ENCODE peak calls at places on chromosome 1, in ten cellular contexts. One of them, this sample, is unnamed.
A peak's percentile ranks its signal among the peaks of the same experiment; 100 is the strongest.

GRCh38 chr1:151881479-151881878 is 27.8 kb downstream of the THEM4 start:
- DNase-seq in left ventricle myocardium inferior: no peak
- DNase-seq in prostate gland: no peak
- DNase-seq in stomach: no peak
- DNase-seq in neural progenitor cell: no peak
- DNase-seq in GM23248: no peak
- DNase-seq in right lobe of liver: no peak
- DNase-seq in iPS DF 6.9: no peak
- DNase-seq in AG04450: no peak
- DNase-seq in CD4-positive, CD25-positive, alpha-beta regulatory T cell: no peak
- DNase-seq in this sample: no peak

GRCh38 chr1:231691618-231692259 is 65.1 kb downstream of the DISC1 start:
- DNase-seq in left ventricle myocardium inferior: peak; percentile 38
- DNase-seq in prostate gland: no peak
- DNase-seq in stomach: no peak
- DNase-seq in neural progenitor cell: peak; percentile 64
- DNase-seq in GM23248: no peak
- DNase-seq in right lobe of liver: no peak
- DNase-seq in iPS DF 6.9: peak; percentile 22
- DNase-seq in AG04450: no peak
- DNase-seq in CD4-positive, CD25-positive, alpha-beta regulatory T cell: no peak
- DNase-seq in this sample: no peak

GRCh38 chr1:153509729-153510354 is 25.9 kb downstream of the S100A6 start:
- DNase-seq in left ventricle myocardium inferior: no peak
- DNase-seq in prostate gland: no peak
- DNase-seq in stomach: peak; percentile 55
- DNase-seq in neural progenitor cell: peak; percentile 60
- DNase-seq in GM23248: peak; percentile 40
- DNase-seq in right lobe of liver: no peak
- DNase-seq in iPS DF 6.9: no peak
- DNase-seq in AG04450: no peak
- DNase-seq in CD4-positive, CD25-positive, alpha-beta regulatory T cell: peak; percentile 50
- DNase-seq in this sample: no peak

GRCh38 chr1:41811978-41812852 is 106.5 kb downstream of the HIVEP3 start:
- DNase-seq in left ventricle myocardium inferior: peak; percentile 63
- DNase-seq in prostate gland: peak; percentile 42
- DNase-seq in stomach: peak; percentile 70
- DNase-seq in neural progenitor cell: peak; percentile 79
- DNase-seq in GM23248: peak; percentile 88
- DNase-seq in right lobe of liver: no peak
- DNase-seq in iPS DF 6.9: peak; percentile 68
- DNase-seq in AG04450: peak; percentile 71
- DNase-seq in CD4-positive, CD25-positive, alpha-beta regulatory T cell: peak; percentile 40
- DNase-seq in this sample: peak; percentile 52

GRCh38 chr1:116916533-116917460 is 7.1 kb downstream of the PTGFRN start:
- DNase-seq in left ventricle myocardium inferior: no peak
- DNase-seq in prostate gland: no peak
- DNase-seq in stomach: no peak
- DNase-seq in neural progenitor cell: no peak
- DNase-seq in GM23248: no peak
- DNase-seq in right lobe of liver: no peak
- DNase-seq in iPS DF 6.9: no peak
- DNase-seq in AG04450: no peak
- DNase-seq in CD4-positive, CD25-positive, alpha-beta regulatory T cell: no peak
- DNase-seq in this sample: no peak

GRCh38 chr1:2290595-2291510 is 62.7 kb downstream of the SKI start:
- DNase-seq in left ventricle myocardium inferior: peak; percentile 85
- DNase-seq in prostate gland: peak; percentile 77
- DNase-seq in stomach: peak; percentile 74
- DNase-seq in neural progenitor cell: no peak
- DNase-seq in GM23248: peak; percentile 99
- DNase-seq in right lobe of liver: peak; percentile 70
- DNase-seq in iPS DF 6.9: no peak
- DNase-seq in AG04450: peak; percentile 92
- DNase-seq in CD4-positive, CD25-positive, alpha-beta regulatory T cell: peak; percentile 69
- DNase-seq in this sample: no peak

GRCh38 chr1:67372136-67372535 is 58.1 kb downstream of the SERBP1 start:
- DNase-seq in left ventricle myocardium inferior: no peak
- DNase-seq in prostate gland: no peak
- DNase-seq in stomach: no peak
- DNase-seq in neural progenitor cell: no peak
- DNase-seq in GM23248: peak; percentile 15
- DNase-seq in right lobe of liver: no peak
- DNase-seq in iPS DF 6.9: no peak
- DNase-seq in AG04450: no peak
- DNase-seq in CD4-positive, CD25-positive, alpha-beta regulatory T cell: no peak
- DNase-seq in this sample: no peak

GRCh38 chr1:48931571-48932251 is 155.0 kb upstream of the BEND5 start:
- DNase-seq in left ventricle myocardium inferior: no peak
- DNase-seq in prostate gland: peak; percentile 64
- DNase-seq in stomach: peak; percentile 55
- DNase-seq in neural progenitor cell: no peak
- DNase-seq in GM23248: peak; percentile 68
- DNase-seq in right lobe of liver: no peak
- DNase-seq in iPS DF 6.9: no peak
- DNase-seq in AG04450: no peak
- DNase-seq in CD4-positive, CD25-positive, alpha-beta regulatory T cell: no peak
- DNase-seq in this sample: no peak

DNA sequence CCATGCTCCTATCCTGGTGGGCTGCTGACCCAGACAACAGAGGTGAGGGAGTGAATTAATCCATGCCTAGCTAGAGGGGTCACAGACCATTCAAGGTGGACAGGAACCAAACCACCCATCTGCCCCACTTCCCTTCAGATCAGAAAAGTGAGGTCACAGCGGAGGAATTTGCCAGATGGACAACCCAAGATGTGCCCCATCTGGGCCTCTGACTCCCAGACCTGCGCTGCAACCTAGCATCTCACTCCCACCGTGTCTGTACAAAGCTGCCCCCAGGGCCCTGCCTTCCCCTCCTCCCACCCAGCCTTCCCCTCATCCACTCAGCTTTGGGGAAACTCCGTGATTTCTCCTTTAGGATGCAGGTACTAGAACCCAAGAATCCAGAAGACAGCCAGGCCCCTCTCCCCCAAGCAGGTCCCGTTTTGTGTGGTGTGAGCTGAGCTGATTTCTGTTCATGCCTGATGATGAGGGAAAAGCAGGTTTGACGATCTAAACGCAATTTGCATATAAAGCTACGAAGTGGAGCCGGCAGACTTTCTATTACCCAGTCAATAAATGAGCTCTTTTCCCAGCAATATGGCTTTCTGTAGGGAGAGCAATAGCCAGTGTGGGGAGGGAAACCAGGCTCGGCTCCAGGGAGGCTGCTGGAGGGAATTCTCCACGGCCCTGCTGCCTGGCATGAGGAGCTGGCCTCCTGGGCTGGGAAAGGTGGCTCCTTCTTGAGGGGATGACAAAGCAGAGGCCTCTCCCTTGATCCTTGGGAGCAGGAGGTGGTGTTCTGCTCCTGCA is 140.9 kb upstream of the AJAP1 start:
- DNase-seq in left ventricle myocardium inferior: no peak
- DNase-seq in prostate gland: no peak
- DNase-seq in stomach: no peak
- DNase-seq in neural progenitor cell: no peak
- DNase-seq in GM23248: no peak
- DNase-seq in right lobe of liver: no peak
- DNase-seq in iPS DF 6.9: no peak
- DNase-seq in AG04450: no peak
- DNase-seq in CD4-positive, CD25-positive, alpha-beta regulatory T cell: no peak
- DNase-seq in this sample: no peak
- H3K27me3 ChIP-seq in left ventricle myocardium inferior: no peaks in the 10 kb centered on the region
- H3K27me3 ChIP-seq in prostate gland: no peaks in the 10 kb centered on the region
- H3K27me3 ChIP-seq in stomach: peaks cover 9% of the 10 kb centered on the region
- H3K27me3 ChIP-seq in neural progenitor cell: no peaks in the 10 kb centered on the region
- H3K27me3 ChIP-seq in GM23248: no peaks in the 10 kb centered on the region
- H3K27me3 ChIP-seq in right lobe of liver: no peaks in the 10 kb centered on the region
- H3K27me3 ChIP-seq in iPS DF 6.9: no peaks in the 10 kb centered on the region
- H3K27me3 ChIP-seq in AG04450: no peaks in the 10 kb centered on the region
- H3K27me3 ChIP-seq in CD4-positive, CD25-positive, alpha-beta regulatory T cell: no peaks in the 10 kb centered on the region
- H3K27me3 ChIP-seq in this sample: no peaks in the 10 kb centered on the region

GRCh38 chr1:184034761-184035379 is 2.7 kb downstream of the COLGALT2 start:
- DNase-seq in left ventricle myocardium inferior: no peak
- DNase-seq in prostate gland: no peak
- DNase-seq in stomach: no peak
- DNase-seq in neural progenitor cell: no peak
- DNase-seq in GM23248: no peak
- DNase-seq in right lobe of liver: no peak
- DNase-seq in iPS DF 6.9: no peak
- DNase-seq in AG04450: no peak
- DNase-seq in CD4-positive, CD25-positive, alpha-beta regulatory T cell: no peak
- DNase-seq in this sample: no peak

GRCh38 chr1:184032306-184033135 is 5.0 kb downstream of the COLGALT2 start:
- DNase-seq in left ventricle myocardium inferior: no peak
- DNase-seq in prostate gland: no peak
- DNase-seq in stomach: no peak
- DNase-seq in neural progenitor cell: no peak
- DNase-seq in GM23248: no peak
- DNase-seq in right lobe of liver: no peak
- DNase-seq in iPS DF 6.9: no peak
- DNase-seq in AG04450: no peak
- DNase-seq in CD4-positive, CD25-positive, alpha-beta regulatory T cell: no peak
- DNase-seq in this sample: no peak

GRCh38 chr1:184035719-184036516 is 1.6 kb downstream of the COLGALT2 start:
- DNase-seq in left ventricle myocardium inferior: no peak
- DNase-seq in prostate gland: peak; percentile 20
- DNase-seq in stomach: no peak
- DNase-seq in neural progenitor cell: no peak
- DNase-seq in GM23248: peak; percentile 28
- DNase-seq in right lobe of liver: peak; percentile 19
- DNase-seq in iPS DF 6.9: no peak
- DNase-seq in AG04450: no peak
- DNase-seq in CD4-positive, CD25-positive, alpha-beta regulatory T cell: no peak
- DNase-seq in this sample: no peak

GRCh38 chr1:184033136-184033469 is 4.4 kb downstream of the COLGALT2 start:
- DNase-seq in left ventricle myocardium inferior: no peak
- DNase-seq in prostate gland: no peak
- DNase-seq in stomach: no peak
- DNase-seq in neural progenitor cell: no peak
- DNase-seq in GM23248: no peak
- DNase-seq in right lobe of liver: no peak
- DNase-seq in iPS DF 6.9: no peak
- DNase-seq in AG04450: no peak
- DNase-seq in CD4-positive, CD25-positive, alpha-beta regulatory T cell: no peak
- DNase-seq in this sample: no peak

GRCh38 chr1:184033711-184034167 is 3.8 kb downstream of the COLGALT2 start:
- DNase-seq in left ventricle myocardium inferior: no peak
- DNase-seq in prostate gland: no peak
- DNase-seq in stomach: no peak
- DNase-seq in neural progenitor cell: no peak
- DNase-seq in GM23248: peak; percentile 67
- DNase-seq in right lobe of liver: no peak
- DNase-seq in iPS DF 6.9: no peak
- DNase-seq in AG04450: no peak
- DNase-seq in CD4-positive, CD25-positive, alpha-beta regulatory T cell: no peak
- DNase-seq in this sample: no peak
- H3K27ac ChIP-seq in left ventricle myocardium inferior: peak overlapping the region; percentile 82
- H3K27ac ChIP-seq in prostate gland: no peak overlapping the region
- H3K27ac ChIP-seq in stomach: no peak overlapping the region
- H3K27ac ChIP-seq in neural progenitor cell: no peak overlapping the region
- H3K27ac ChIP-seq in GM23248: peak overlapping the region; percentile 0
- H3K27ac ChIP-seq in right lobe of liver: no peak overlapping the region
- H3K27ac ChIP-seq in iPS DF 6.9: no peak overlapping the region
- H3K27ac ChIP-seq in AG04450: no peak overlapping the region
- H3K27ac ChIP-seq in CD4-positive, CD25-positive, alpha-beta regulatory T cell: no peak overlapping the region
- H3K27ac ChIP-seq in this sample: no peak overlapping the region

GRCh38 chr1:38780133-38780532 is 79.4 kb downstream of the RRAGC start:
- DNase-seq in left ventricle myocardium inferior: no peak
- DNase-seq in prostate gland: no peak
- DNase-seq in stomach: no peak
- DNase-seq in neural progenitor cell: no peak
- DNase-seq in GM23248: no peak
- DNase-seq in right lobe of liver: no peak
- DNase-seq in iPS DF 6.9: no peak
- DNase-seq in AG04450: no peak
- DNase-seq in CD4-positive, CD25-positive, alpha-beta regulatory T cell: no peak
- DNase-seq in this sample: no peak

GRCh38 chr1:38784452-38785284 is 74.9 kb downstream of the RRAGC start:
- DNase-seq in left ventricle myocardium inferior: no peak
- DNase-seq in prostate gland: no peak
- DNase-seq in stomach: no peak
- DNase-seq in neural progenitor cell: no peak
- DNase-seq in GM23248: no peak
- DNase-seq in right lobe of liver: no peak
- DNase-seq in iPS DF 6.9: no peak
- DNase-seq in AG04450: no peak
- DNase-seq in CD4-positive, CD25-positive, alpha-beta regulatory T cell: no peak
- DNase-seq in this sample: no peak

GRCh38 chr1:38779491-38779890 is 80.1 kb downstream of the RRAGC start:
- DNase-seq in left ventricle myocardium inferior: no peak
- DNase-seq in prostate gland: no peak
- DNase-seq in stomach: no peak
- DNase-seq in neural progenitor cell: no peak
- DNase-seq in GM23248: no peak
- DNase-seq in right lobe of liver: no peak
- DNase-seq in iPS DF 6.9: no peak
- DNase-seq in AG04450: no peak
- DNase-seq in CD4-positive, CD25-positive, alpha-beta regulatory T cell: no peak
- DNase-seq in this sample: no peak

GRCh38 chr1:38783659-38784229 is 75.8 kb downstream of the RRAGC start:
- DNase-seq in left ventricle myocardium inferior: no peak
- DNase-seq in prostate gland: no peak
- DNase-seq in stomach: no peak
- DNase-seq in neural progenitor cell: peak; percentile 50
- DNase-seq in GM23248: no peak
- DNase-seq in right lobe of liver: no peak
- DNase-seq in iPS DF 6.9: no peak
- DNase-seq in AG04450: no peak
- DNase-seq in CD4-positive, CD25-positive, alpha-beta regulatory T cell: no peak
- DNase-seq in this sample: no peak

DNA sequence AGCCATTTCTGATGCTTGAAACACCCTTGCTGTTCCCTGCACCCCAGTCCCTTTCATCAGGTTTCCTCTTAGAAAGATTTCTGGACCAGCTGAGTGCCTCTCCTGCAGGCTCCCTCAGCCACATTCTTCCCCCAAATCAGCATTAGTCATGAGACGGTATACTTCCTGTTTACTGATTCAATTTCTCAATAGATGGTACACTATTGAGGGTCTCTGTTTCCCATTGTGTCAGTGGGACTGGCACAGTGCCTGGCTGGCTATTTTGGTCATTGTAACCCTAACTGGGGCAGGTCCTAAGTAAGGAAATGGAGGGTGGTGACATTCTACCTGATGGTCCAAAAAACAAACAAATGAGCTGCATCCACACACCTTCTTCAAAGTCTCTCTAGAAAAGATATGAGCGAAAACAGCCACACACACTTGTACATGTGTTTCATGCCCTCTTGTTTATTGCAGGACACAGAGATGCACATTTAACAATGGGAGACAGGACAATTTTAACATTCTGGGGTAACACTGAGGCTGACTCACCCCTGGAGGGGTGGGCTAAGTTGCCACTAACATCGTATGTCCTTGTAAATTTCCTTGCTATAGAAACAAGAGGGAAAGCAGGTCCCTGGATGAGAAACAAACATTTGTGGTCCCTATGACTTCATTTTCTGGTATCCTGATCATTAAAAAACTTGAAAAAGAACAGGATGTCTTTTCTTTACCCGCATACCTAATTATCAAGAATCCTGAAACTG is 77.5 kb downstream of the RRAGC start:
- DNase-seq in left ventricle myocardium inferior: no peak
- DNase-seq in prostate gland: no peak
- DNase-seq in stomach: no peak
- DNase-seq in neural progenitor cell: no peak
- DNase-seq in GM23248: no peak
- DNase-seq in right lobe of liver: no peak
- DNase-seq in iPS DF 6.9: no peak
- DNase-seq in AG04450: no peak
- DNase-seq in CD4-positive, CD25-positive, alpha-beta regulatory T cell: no peak
- DNase-seq in this sample: no peak
- H3K27me3 ChIP-seq in left ventricle myocardium inferior: peaks cover 98% of the 10 kb centered on the region
- H3K27me3 ChIP-seq in prostate gland: peaks cover 12% of the 10 kb centered on the region
- H3K27me3 ChIP-seq in stomach: no peaks in the 10 kb centered on the region
- H3K27me3 ChIP-seq in neural progenitor cell: no peaks in the 10 kb centered on the region
- H3K27me3 ChIP-seq in GM23248: peaks cover 31% of the 10 kb centered on the region
- H3K27me3 ChIP-seq in right lobe of liver: no peaks in the 10 kb centered on the region
- H3K27me3 ChIP-seq in iPS DF 6.9: no peaks in the 10 kb centered on the region
- H3K27me3 ChIP-seq in AG04450: peaks cover 17% of the 10 kb centered on the region
- H3K27me3 ChIP-seq in CD4-positive, CD25-positive, alpha-beta regulatory T cell: peaks cover 22% of the 10 kb centered on the region
- H3K27me3 ChIP-seq in this sample: peaks cover 27% of the 10 kb centered on the region

DNA sequence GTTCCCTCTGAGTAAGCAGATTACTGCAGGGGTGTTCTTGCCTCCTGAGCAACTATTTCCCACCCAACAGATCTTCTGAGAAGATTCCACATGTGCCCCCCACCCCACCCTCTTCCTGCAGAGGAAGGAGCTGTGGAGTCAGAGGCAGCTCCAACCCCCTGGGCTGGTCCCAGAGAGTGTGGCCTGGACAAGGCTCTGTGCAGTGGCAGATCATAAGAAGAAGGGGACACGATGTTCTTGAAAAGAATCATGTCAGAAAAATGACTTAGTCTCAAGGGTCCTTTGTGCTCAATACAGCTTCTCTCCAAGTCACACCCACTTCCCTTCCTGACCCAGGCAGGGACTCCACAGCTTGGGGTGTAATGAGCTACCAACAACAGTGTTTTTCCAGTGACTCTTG is 95.2 kb downstream of the SYF2 start:
- DNase-seq in left ventricle myocardium inferior: no peak
- DNase-seq in prostate gland: no peak
- DNase-seq in stomach: no peak
- DNase-seq in neural progenitor cell: no peak
- DNase-seq in GM23248: no peak
- DNase-seq in right lobe of liver: no peak
- DNase-seq in iPS DF 6.9: no peak
- DNase-seq in AG04450: no peak
- DNase-seq in CD4-positive, CD25-positive, alpha-beta regulatory T cell: no peak
- DNase-seq in this sample: no peak
- H3K27ac ChIP-seq in left ventricle myocardium inferior: no peak overlapping the region
- H3K27ac ChIP-seq in prostate gland: no peak overlapping the region
- H3K27ac ChIP-seq in stomach: no peak overlapping the region
- H3K27ac ChIP-seq in neural progenitor cell: no peak overlapping the region
- H3K27ac ChIP-seq in GM23248: no peak overlapping the region
- H3K27ac ChIP-seq in right lobe of liver: no peak overlapping the region
- H3K27ac ChIP-seq in iPS DF 6.9: no peak overlapping the region
- H3K27ac ChIP-seq in AG04450: no peak overlapping the region
- H3K27ac ChIP-seq in CD4-positive, CD25-positive, alpha-beta regulatory T cell: no peak overlapping the region
- H3K27ac ChIP-seq in this sample: no peak overlapping the region

This sample was measured in keratinocyte.